ENCODE peak calls at places on chromosome 5, in ten cellular contexts. C is CD8-positive, alpha-beta T cell; W is A673; Q is neuronal stem cell; A is heart left ventricle; Z is uterus; D is GM23248; Y is HCT116; L is sigmoid colon; I is Panc1. N is an unnamed sample.

GRCh38 chr5:136018814-136019777 is 9.7 kb upstream of the TGFBI start:
- DNase-seq in Y (no peak), L (peak), A (no peak), C (no peak), Z (peak), D (peak), W (peak), I (no peak), Q (no peak), N (no peak)

GRCh38 chr5:127697894-127698600 is 5.1 kb upstream of the CCDC192 start:
- DNase-seq in Q (no peak), A (no peak), W (no peak), I (no peak), Y (peak), Z (no peak), D (peak), C (no peak), L (no peak), N (peak)

GRCh38 chr5:123367739-123368138 is 55.5 kb downstream of the CEP120 start:
- DNase-seq in Q (no peak), C (no peak), W (peak), D (peak), Y (no peak), A (no peak), I (no peak), L (no peak), Z (no peak), N (no peak)

GRCh38 chr5:55241756-55242155 is 8.3 kb upstream of the CCNO start:
- DNase-seq in L (no peak), Z (no peak), A (no peak), I (no peak), Y (no peak), C (no peak), D (no peak), W (no peak), Q (no peak), N (no peak)

GRCh38 chr5:35061216-35061615 is 13.5 kb upstream of the AGXT2 start:
- DNase-seq in L (peak), D (peak), C (no peak), Y (no peak), Q (no peak), I (no peak), A (no peak), W (no peak), Z (peak), N (no peak)

GRCh38 chr5:150358261-150359095 is 981 bp downstream of the TCOF1 start:
- DNase-seq in L (no peak), D (peak), A (no peak), Z (no peak), Q (no peak), Y (peak), I (no peak), C (no peak), W (peak), N (no peak)

GRCh38 chr5:97231025-97231636 is 48.1 kb upstream of the RIOK2 start:
- DNase-seq in Q (peak), Y (peak), L (peak), D (peak), I (peak), C (no peak), W (peak), A (no peak), Z (peak), N (peak)

GRCh38 chr5:159533197-159533596 is 202.9 kb upstream of the IL12B start:
- DNase-seq in Q (no peak), L (no peak), D (peak), W (no peak), A (no peak), I (no peak), Z (no peak), C (no peak), Y (no peak), N (no peak)

DNA sequence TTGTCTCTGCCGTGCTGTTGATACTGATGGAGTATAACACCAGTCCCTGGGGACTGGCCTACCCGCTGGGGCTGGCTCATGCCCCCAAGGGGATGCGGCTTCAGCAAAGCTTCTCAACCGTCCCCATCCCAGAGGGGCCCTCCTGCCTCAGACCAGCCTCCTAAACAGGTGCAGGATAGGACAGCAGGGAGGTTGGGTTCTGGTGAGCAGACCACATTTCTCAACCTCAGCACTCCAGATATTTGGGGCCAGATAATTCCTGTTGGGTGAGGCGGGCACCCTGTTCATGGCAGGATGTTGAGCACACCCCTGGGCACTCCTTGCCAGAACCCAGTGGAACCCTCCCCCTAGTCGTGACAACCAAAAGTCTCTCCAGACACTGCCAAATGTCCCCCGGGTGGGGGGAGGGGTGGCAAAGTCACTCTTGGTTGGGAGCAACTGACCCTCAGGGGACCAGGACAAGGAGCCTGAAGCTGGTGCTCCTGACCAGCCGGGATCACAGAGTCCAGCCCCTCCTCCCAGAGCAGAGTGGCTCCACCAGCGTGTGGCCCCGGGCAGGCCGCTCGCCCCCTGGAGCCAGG is 107.8 kb downstream of the ZNF354C start:
- DNase-seq in Q (no peak), L (peak), A (peak), D (peak), I (no peak), Z (no peak), C (no peak), W (no peak), Y (no peak), N (no peak)
- H3K27ac ChIP-seq in Q (no peak), L (no peak), A (no peak), D (no peak), I (no peak), Z (peak), C (no peak), W (no peak), Y (no peak), N (no peak)

GRCh38 chr5:157381746-157382145 is 78.3 kb upstream of the NIPAL4 start:
- DNase-seq in Q (no peak), Z (no peak), Y (no peak), C (no peak), D (no peak), W (no peak), A (no peak), I (no peak), L (no peak), N (no peak)
- H3K27ac ChIP-seq in Q (no peak), Z (peak), Y (no peak), C (no peak), D (no peak), W (no peak), A (no peak), I (no peak), L (peak), N (no peak)

GRCh38 chr5:111367081-111367480 is 142.9 kb downstream of the CAMK4 start:
- DNase-seq in L (no peak), W (no peak), I (no peak), D (no peak), C (no peak), Y (peak), Q (no peak), A (no peak), Z (no peak), N (peak)
- H3K27ac ChIP-seq in L (no peak), W (no peak), I (no peak), D (no peak), C (no peak), Y (peak), Q (no peak), A (no peak), Z (no peak), N (peak)

DNA sequence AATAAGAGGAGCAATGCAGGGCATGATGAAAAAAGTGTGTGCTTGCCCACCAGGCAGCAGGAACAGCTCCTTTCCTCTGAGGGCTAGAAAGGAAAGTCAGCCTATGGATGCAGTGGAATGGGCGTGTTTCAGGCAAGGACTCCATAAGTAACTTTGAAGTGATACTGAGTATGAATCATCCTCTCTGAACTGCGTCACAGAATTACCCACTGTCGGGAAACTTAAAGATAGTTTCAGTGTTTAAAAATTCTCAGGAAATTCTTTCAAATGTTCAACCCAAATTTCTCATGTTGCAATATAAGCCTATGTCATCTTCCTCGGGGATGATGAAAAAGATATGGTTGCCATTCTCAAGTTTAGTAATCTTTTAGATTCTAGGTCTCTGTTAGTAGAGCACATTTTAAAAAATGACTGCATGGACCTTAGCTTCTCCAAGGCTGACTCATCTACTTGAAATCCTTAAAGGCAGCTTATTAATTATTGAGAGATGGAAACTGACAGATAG is 27.7 kb downstream of the PTCD2 start:
- DNase-seq in Q (no peak), I (no peak), Y (peak), D (peak), L (no peak), C (no peak), Z (no peak), W (peak), A (no peak), N (peak)
- H3K27ac ChIP-seq in Q (no peak), I (no peak), Y (peak), D (peak), L (no peak), C (no peak), Z (no peak), W (no peak), A (no peak), N (peak)

DNA sequence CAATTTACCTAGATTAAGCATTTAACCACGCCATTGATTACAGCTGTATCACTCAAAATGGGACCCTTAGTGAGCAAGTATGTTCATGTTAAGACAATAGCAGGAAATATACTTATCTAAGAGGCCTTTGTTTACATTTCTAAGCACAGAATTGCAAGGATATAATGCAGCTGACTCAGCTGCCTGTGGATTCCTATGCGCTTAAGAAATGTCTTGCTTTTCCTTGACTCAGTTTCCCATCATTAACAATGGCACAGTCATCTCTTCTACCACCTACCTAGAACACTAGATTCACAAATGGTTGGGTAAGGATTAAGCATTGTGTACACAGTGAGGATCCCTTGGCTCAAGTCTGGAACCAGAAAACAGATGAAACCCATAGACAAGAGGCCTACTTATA is 163.8 kb downstream of the TSSK1B start:
- DNase-seq in C (no peak), Y (no peak), I (no peak), W (no peak), D (peak), L (no peak), A (no peak), Q (no peak), Z (no peak), N (peak)
- H3K27ac ChIP-seq in C (no peak), Y (no peak), I (no peak), W (no peak), D (peak), L (no peak), A (no peak), Q (no peak), Z (no peak), N (peak)

GRCh38 chr5:14164164-14164720 is 21.1 kb downstream of the TRIO start:
- DNase-seq in D (no peak), Z (no peak), Q (no peak), I (no peak), L (no peak), Y (no peak), A (no peak), W (no peak), C (no peak), N (no peak)
- H3K27ac ChIP-seq in D (peak), Z (no peak), Q (no peak), I (peak), L (no peak), Y (no peak), A (no peak), W (no peak), C (no peak), N (peak)